ENCODE peak calls at places on chromosome 17, in six cellular contexts. P is GM06990, H is SJCRH30, Q is cardiac fibroblast, K is psoas muscle, A is transverse colon. N is an unnamed sample.

GRCh38 chr17:2421315-2422147 is 20.7 kb upstream of the MNT start:
- DNase-seq in H (no peak), A (no peak), P (no peak), K (peak), Q (no peak), N (no peak)

GRCh38 chr17:65750678-65751077 is 189.2 kb upstream of the AXIN2 start:
- DNase-seq in H (peak), K (peak), P (no peak), Q (peak), A (peak), N (peak)

GRCh38 chr17:72515291-72516065 is 394.7 kb downstream of the SOX9 start:
- DNase-seq in K (no peak), P (peak), A (no peak), H (no peak), Q (peak), N (no peak)

GRCh38 chr17:32161506-32162365 is 19.4 kb downstream of the RHOT1 start:
- DNase-seq in P (no peak), A (peak), Q (peak), H (peak), K (no peak), N (no peak)

GRCh38 chr17:57115916-57116315 is 30.9 kb downstream of the AKAP1 start:
- DNase-seq in Q (no peak), A (no peak), P (no peak), K (no peak), H (no peak), N (no peak)

GRCh38 chr17:527247-527646 is 174.6 kb upstream of the RPH3AL start:
- DNase-seq in A (no peak), Q (no peak), P (no peak), K (no peak), H (no peak), N (no peak)

GRCh38 chr17:63855185-63855584 is 12.7 kb upstream of the SMARCD2 start:
- DNase-seq in H (no peak), A (no peak), P (no peak), K (no peak), Q (no peak), N (no peak)

GRCh38 chr17:28544402-28545140 is 7.9 kb downstream of the UNC119 start:
- DNase-seq in H (no peak), K (no peak), A (no peak), P (no peak), Q (no peak), N (no peak)

GRCh38 chr17:78175643-78175981 is 7.2 kb downstream of the SYNGR2 start:
- DNase-seq in P (no peak), K (no peak), A (no peak), Q (no peak), H (no peak), N (no peak)

GRCh38 chr17:27299384-27300049 is 5.6 kb downstream of the WSB1 start:
- DNase-seq in P (no peak), Q (no peak), H (no peak), K (no peak), A (no peak), N (no peak)
- H3K4me3 ChIP-seq in P (no peak), Q (no peak), H (no peak), K (no peak), A (no peak), N (no peak)

DNA sequence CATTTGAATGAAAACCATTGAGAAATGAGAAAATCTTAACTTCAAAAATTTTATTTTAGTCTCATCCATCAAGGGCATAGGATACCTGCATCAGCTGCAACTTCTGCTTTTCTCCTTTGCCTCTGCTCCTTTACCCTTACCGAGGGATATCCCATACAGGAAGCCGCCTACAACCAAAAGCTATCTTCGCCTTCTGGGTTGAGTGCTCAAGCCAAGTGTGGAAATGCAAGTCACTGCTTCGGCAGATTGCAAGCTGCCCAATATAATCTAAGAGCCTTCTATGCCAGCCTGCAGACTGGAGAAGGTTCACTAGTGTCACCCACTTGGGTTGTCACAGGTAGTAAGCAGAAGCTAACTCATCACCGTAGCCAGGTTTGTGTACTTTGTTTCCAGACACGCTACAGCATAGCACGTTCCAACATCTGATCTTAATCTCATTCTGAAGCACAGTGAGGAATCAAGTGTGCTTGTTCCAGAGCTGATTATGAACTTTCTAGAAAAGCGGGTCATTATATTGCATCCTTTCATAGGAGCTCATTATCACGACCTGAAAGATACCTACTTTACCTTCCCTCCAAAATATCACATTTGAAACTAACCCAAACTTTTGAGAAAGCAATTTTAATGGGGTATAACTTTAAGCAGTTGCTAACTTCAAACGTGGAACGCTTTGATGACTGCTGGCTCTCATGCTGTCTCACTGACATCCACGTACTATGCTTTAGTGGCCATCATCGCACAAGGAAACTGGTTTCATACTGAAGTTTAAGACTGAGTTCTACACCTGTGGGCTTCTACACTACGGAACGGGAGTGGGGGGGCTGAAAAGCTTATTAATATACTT is 8.0 kb upstream of the UNK start:
- DNase-seq in H (no peak), Q (peak), K (no peak), P (no peak), A (no peak), N (no peak)
- H3K4me3 ChIP-seq in H (no peak), Q (peak), K (peak), P (no peak), A (peak), N (peak)

GRCh38 chr17:40070644-40070894 is 7.8 kb downstream of the THRA start:
- DNase-seq in P (no peak), H (no peak), K (no peak), A (no peak), Q (no peak), N (peak)

GRCh38 chr17:40068584-40068916 is 5.8 kb downstream of the THRA start:
- DNase-seq in P (no peak), A (no peak), H (no peak), K (no peak), Q (no peak), N (no peak)

GRCh38 chr17:40068917-40069750 is 6.4 kb downstream of the THRA start:
- DNase-seq in H (peak), Q (peak), P (peak), A (peak), K (peak), N (peak)

GRCh38 chr17:40070895-40071719 is 8.3 kb downstream of the THRA start:
- DNase-seq in P (no peak), A (peak), H (peak), Q (no peak), K (peak), N (peak)

DNA sequence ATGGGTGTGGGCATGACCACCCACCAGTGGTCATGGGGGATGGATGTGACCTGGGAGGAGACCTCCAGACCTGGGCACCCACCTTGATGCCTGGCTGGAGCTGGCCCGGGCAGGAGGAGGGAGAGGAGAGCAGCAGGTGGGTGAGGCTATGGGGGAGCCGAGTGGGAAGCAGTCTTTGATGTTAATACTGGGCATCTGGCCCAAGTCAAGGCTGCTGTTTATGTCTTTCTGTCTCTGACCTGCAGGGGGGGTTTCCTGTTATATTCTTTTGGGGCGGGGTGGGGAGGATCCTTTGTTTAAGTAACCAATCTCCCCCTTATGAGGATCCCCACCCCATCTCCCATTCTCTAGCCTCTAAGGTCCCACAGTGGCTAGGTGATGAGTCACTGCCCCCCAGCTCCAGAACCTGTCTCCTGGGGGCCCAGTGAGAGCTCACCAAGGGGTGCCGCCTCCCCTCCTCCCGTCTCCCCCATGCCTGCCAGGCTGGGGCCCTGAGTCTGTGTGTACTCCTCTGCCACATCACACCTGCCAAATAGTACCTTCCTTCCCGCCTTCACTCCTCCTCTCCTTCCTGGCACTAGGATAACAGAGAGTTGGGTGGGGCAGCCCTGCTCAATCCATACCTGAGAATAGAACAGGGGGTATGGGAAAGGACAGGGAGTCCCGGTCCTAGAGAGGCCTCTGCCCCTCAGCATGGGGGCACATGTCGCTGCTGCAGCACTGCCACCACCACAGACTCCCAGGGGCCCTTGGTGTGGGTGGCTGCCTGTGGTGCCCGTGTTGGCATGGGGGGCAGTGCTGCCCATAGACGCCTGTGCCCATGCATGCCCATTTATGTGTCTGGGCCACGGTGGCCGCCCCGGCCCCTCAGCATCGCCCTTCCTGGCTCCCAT is 7.2 kb downstream of the THRA start:
- DNase-seq in Q (peak), A (peak), P (no peak), H (peak), K (peak), N (peak)
- H3K4me3 ChIP-seq in Q (no peak), A (peak), P (no peak), H (no peak), K (peak), N (peak)

GRCh38 chr17:40293363-40293762 is 5.7 kb downstream of the CDC6 start:
- DNase-seq in K (no peak), H (no peak), P (no peak), Q (no peak), A (no peak), N (no peak)

GRCh38 chr17:40297511-40297910 is 9.8 kb downstream of the CDC6 start:
- DNase-seq in P (no peak), A (no peak), H (no peak), Q (no peak), K (no peak), N (no peak)

GRCh38 chr17:40298726-40299125 is 10.3 kb upstream of the RARA start:
- DNase-seq in A (no peak), H (no peak), Q (no peak), K (no peak), P (no peak), N (no peak)

GRCh38 chr17:40291311-40291710 is 3.6 kb downstream of the CDC6 start:
- DNase-seq in P (no peak), K (peak), A (no peak), H (no peak), Q (no peak), N (no peak)

GRCh38 chr17:40295471-40296457 is 8.1 kb downstream of the CDC6 start:
- DNase-seq in Q (no peak), P (no peak), H (no peak), A (no peak), K (peak), N (no peak)
- H3K4me3 ChIP-seq in Q (no peak), P (no peak), H (no peak), A (no peak), K (no peak), N (no peak)

N was measured in heart left ventricle.